ENCODE peak calls at places on chromosome 6, in seven cellular contexts. T, Z, E, B, N, F and V are unnamed samples.

GRCh38 chr6:28218312-28219248 is 6.5 kb upstream of the ZSCAN9 start:
- DNase-seq in N (no peak), Z (peak), F (no peak), E (peak), T (no peak), B (no peak), V (no peak)

GRCh38 chr6:139699335-139699734 is 324.9 kb upstream of the CITED2 start:
- DNase-seq in F (no peak), Z (no peak), T (no peak), E (no peak), B (peak), N (no peak), V (no peak)

GRCh38 chr6:129029778-129030177 is 146.8 kb downstream of the LAMA2 start:
- DNase-seq in N (no peak), B (no peak), F (no peak), E (no peak), T (no peak), Z (no peak), V (no peak)

GRCh38 chr6:54716869-54717268 is 129.7 kb upstream of the FAM83B start:
- DNase-seq in Z (no peak), F (no peak), N (no peak), T (no peak), E (no peak), B (no peak), V (no peak)

GRCh38 chr6:141657812-141658211 is 474.9 kb upstream of the GJE1 start:
- DNase-seq in Z (no peak), T (no peak), F (no peak), N (no peak), B (no peak), E (no peak), V (no peak)

GRCh38 chr6:90068264-90068663 is 174.0 kb downstream of the GJA10 start:
- DNase-seq in T (no peak), Z (no peak), B (peak), F (no peak), N (no peak), E (no peak), V (no peak)

GRCh38 chr6:141513830-141514229 is 618.9 kb upstream of the GJE1 start:
- DNase-seq in F (no peak), T (no peak), Z (no peak), E (no peak), B (no peak), N (no peak), V (no peak)

GRCh38 chr6:143545165-143545564 is 33.6 kb upstream of the FUCA2 start:
- DNase-seq in F (no peak), T (no peak), N (no peak), Z (no peak), B (no peak), E (no peak), V (no peak)

GRCh38 chr6:33314515-33314942 is 651 bp upstream of the TAPBP start:
- DNase-seq in T (peak), E (peak), N (peak), Z (peak), B (no peak), F (peak), V (peak)

GRCh38 chr6:36827261-36828079 is 11.8 kb downstream of the CPNE5 start:
- DNase-seq in Z (no peak), N (no peak), B (no peak), E (no peak), T (no peak), F (no peak), V (no peak)

GRCh38 chr6:106490974-106491373 is 130.5 kb downstream of the CRYBG1 start:
- DNase-seq in F (no peak), B (no peak), E (no peak), T (no peak), Z (no peak), N (no peak), V (no peak)

GRCh38 chr6:71396410-71396801 is 107.8 kb downstream of the OGFRL1 start:
- DNase-seq in F (no peak), Z (no peak), E (no peak), T (no peak), B (no peak), N (no peak), V (no peak)